ENCODE peak calls at places on chromosomes 2 and 18, in nine cellular contexts. One of them, this sample, is unnamed.

GRCh38 chr2:17636989-17637906 is 96.8 kb downstream of the VSNL1 start:
- DNase-seq in A673: no peak
- DNase-seq in activated B cell treated with CpG ODN at 0.5 μM for 24 hours: no peak
- DNase-seq in retinal pigment epithelial cell: no peak
- DNase-seq in fibroblast of pulmonary artery: no peak
- DNase-seq in Calu3: no peak
- DNase-seq in A549: no peak
- DNase-seq in AG04450: no peak
- DNase-seq in epithelial cell of esophagus: no peak
- DNase-seq in this sample: no peak

GRCh38 chr2:181627545-181627944 is 29.4 kb downstream of the CERKL start:
- DNase-seq in fibroblast of pulmonary artery: peak
- DNase-seq in A549: no peak
- DNase-seq in retinal pigment epithelial cell: no peak
- DNase-seq in Calu3: no peak
- DNase-seq in A673: no peak
- DNase-seq in AG04450: no peak
- DNase-seq in activated B cell treated with CpG ODN at 0.5 μM for 24 hours: no peak
- DNase-seq in epithelial cell of esophagus: peak
- DNase-seq in this sample: no peak

GRCh38 chr2:66850406-66850805 is 415.5 kb downstream of the MEIS1 start:
- DNase-seq in A549: no peak
- DNase-seq in activated B cell treated with CpG ODN at 0.5 μM for 24 hours: no peak
- DNase-seq in Calu3: no peak
- DNase-seq in A673: no peak
- DNase-seq in retinal pigment epithelial cell: no peak
- DNase-seq in fibroblast of pulmonary artery: no peak
- DNase-seq in AG04450: no peak
- DNase-seq in epithelial cell of esophagus: no peak
- DNase-seq in this sample: no peak

GRCh38 chr2:97911210-97911921 is 84.4 kb downstream of the TMEM131 start:
- DNase-seq in retinal pigment epithelial cell: no peak
- DNase-seq in AG04450: no peak
- DNase-seq in epithelial cell of esophagus: peak
- DNase-seq in fibroblast of pulmonary artery: peak
- DNase-seq in Calu3: no peak
- DNase-seq in activated B cell treated with CpG ODN at 0.5 μM for 24 hours: no peak
- DNase-seq in A673: no peak
- DNase-seq in A549: no peak
- DNase-seq in this sample: no peak

GRCh38 chr18:59835656-59836379 is 64.0 kb upstream of the PMAIP1 start:
- DNase-seq in AG04450: no peak
- DNase-seq in epithelial cell of esophagus: no peak
- DNase-seq in Calu3: no peak
- DNase-seq in retinal pigment epithelial cell: peak
- DNase-seq in activated B cell treated with CpG ODN at 0.5 μM for 24 hours: no peak
- DNase-seq in A673: no peak
- DNase-seq in fibroblast of pulmonary artery: no peak
- DNase-seq in A549: no peak
- DNase-seq in this sample: no peak

GRCh38 chr18:26483633-26484032 is 64.7 kb downstream of the KCTD1 start:
- DNase-seq in A549: peak
- DNase-seq in epithelial cell of esophagus: no peak
- DNase-seq in retinal pigment epithelial cell: no peak
- DNase-seq in Calu3: no peak
- DNase-seq in A673: no peak
- DNase-seq in fibroblast of pulmonary artery: no peak
- DNase-seq in AG04450: no peak
- DNase-seq in activated B cell treated with CpG ODN at 0.5 μM for 24 hours: no peak
- DNase-seq in this sample: no peak

GRCh38 chr18:11146238-11146946 is 3.0 kb downstream of the PIEZO2 start:
- DNase-seq in AG04450: no peak
- DNase-seq in A673: no peak
- DNase-seq in epithelial cell of esophagus: no peak
- DNase-seq in activated B cell treated with CpG ODN at 0.5 μM for 24 hours: no peak
- DNase-seq in fibroblast of pulmonary artery: no peak
- DNase-seq in Calu3: no peak
- DNase-seq in A549: no peak
- DNase-seq in retinal pigment epithelial cell: no peak
- DNase-seq in this sample: no peak

GRCh38 chr2:212940816-212941215 is 210.6 kb downstream of the IKZF2 start:
- DNase-seq in epithelial cell of esophagus: peak
- DNase-seq in Calu3: peak
- DNase-seq in fibroblast of pulmonary artery: peak
- DNase-seq in A673: peak
- DNase-seq in retinal pigment epithelial cell: peak
- DNase-seq in activated B cell treated with CpG ODN at 0.5 μM for 24 hours: no peak
- DNase-seq in AG04450: peak
- DNase-seq in A549: no peak
- DNase-seq in this sample: no peak

GRCh38 chr2:202032841-202033316 is 776 bp upstream of the FZD7 start:
- DNase-seq in AG04450: no peak
- DNase-seq in fibroblast of pulmonary artery: no peak
- DNase-seq in A549: peak
- DNase-seq in retinal pigment epithelial cell: no peak
- DNase-seq in epithelial cell of esophagus: peak
- DNase-seq in activated B cell treated with CpG ODN at 0.5 μM for 24 hours: peak
- DNase-seq in Calu3: peak
- DNase-seq in A673: peak
- DNase-seq in this sample: peak

GRCh38 chr2:236745420-236746210 is 176.0 kb downstream of the ACKR3 start:
- DNase-seq in Calu3: peak
- DNase-seq in activated B cell treated with CpG ODN at 0.5 μM for 24 hours: no peak
- DNase-seq in retinal pigment epithelial cell: peak
- DNase-seq in A673: no peak
- DNase-seq in A549: peak
- DNase-seq in fibroblast of pulmonary artery: peak
- DNase-seq in epithelial cell of esophagus: peak
- DNase-seq in AG04450: no peak
- DNase-seq in this sample: no peak

GRCh38 chr18:62365420-62365819 is 40.3 kb downstream of the TNFRSF11A start:
- DNase-seq in fibroblast of pulmonary artery: no peak
- DNase-seq in retinal pigment epithelial cell: no peak
- DNase-seq in A673: no peak
- DNase-seq in AG04450: no peak
- DNase-seq in Calu3: no peak
- DNase-seq in A549: no peak
- DNase-seq in activated B cell treated with CpG ODN at 0.5 μM for 24 hours: no peak
- DNase-seq in epithelial cell of esophagus: no peak
- DNase-seq in this sample: no peak

GRCh38 chr2:120367649-120368048 is 21.7 kb downstream of the INHBB start:
- DNase-seq in Calu3: no peak
- DNase-seq in epithelial cell of esophagus: no peak
- DNase-seq in retinal pigment epithelial cell: no peak
- DNase-seq in A673: no peak
- DNase-seq in AG04450: no peak
- DNase-seq in activated B cell treated with CpG ODN at 0.5 μM for 24 hours: no peak
- DNase-seq in A549: no peak
- DNase-seq in fibroblast of pulmonary artery: no peak
- DNase-seq in this sample: no peak

DNA sequence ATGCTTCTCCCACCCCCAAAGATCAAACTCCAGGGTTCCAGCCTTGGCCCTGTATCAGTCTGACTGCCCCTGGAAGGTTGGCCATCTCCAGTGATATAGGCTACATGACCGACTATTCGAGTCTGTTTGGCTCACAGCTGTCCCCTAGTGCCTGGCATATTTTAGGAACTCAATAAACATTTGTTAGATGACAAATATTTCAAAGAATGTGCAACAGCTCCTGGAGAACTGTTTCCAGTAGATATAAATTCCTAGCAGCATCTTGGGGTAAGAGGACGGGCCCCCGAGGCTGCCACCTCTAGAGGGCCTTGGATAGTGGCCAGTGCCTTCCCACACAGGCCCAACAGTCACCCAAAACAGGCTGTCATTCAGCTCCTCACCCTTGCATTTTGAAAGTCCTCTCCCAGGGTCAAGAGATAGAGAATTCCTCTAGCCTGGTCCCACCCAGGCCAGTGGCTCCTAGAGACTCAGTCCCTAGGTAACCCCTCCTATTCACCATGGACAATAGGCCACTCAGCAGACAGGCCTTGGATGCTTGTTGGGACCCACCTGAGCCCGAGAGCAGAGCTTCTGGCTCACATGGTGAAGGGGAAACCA is 45.1 kb upstream of the ATP6V1B1 start:
- DNase-seq in activated B cell treated with CpG ODN at 0.5 μM for 24 hours: no peak
- DNase-seq in fibroblast of pulmonary artery: no peak
- DNase-seq in epithelial cell of esophagus: no peak
- DNase-seq in A673: no peak
- DNase-seq in A549: no peak
- DNase-seq in Calu3: no peak
- DNase-seq in retinal pigment epithelial cell: no peak
- DNase-seq in AG04450: no peak
- DNase-seq in this sample: no peak
- TF ChIP-seq CTCF in activated B cell treated with CpG ODN at 0.5 μM for 24 hours: no peak
- TF ChIP-seq CTCF in fibroblast of pulmonary artery: no peak
- TF ChIP-seq CTCF in epithelial cell of esophagus: no peak
- TF ChIP-seq CTCF in A673: no peak
- TF ChIP-seq CTCF in A549: no peak
- TF ChIP-seq CTCF in Calu3: no peak
- TF ChIP-seq CTCF in retinal pigment epithelial cell: peak
- TF ChIP-seq CTCF in AG04450: no peak
- TF ChIP-seq CTCF in this sample: no peak

DNA sequence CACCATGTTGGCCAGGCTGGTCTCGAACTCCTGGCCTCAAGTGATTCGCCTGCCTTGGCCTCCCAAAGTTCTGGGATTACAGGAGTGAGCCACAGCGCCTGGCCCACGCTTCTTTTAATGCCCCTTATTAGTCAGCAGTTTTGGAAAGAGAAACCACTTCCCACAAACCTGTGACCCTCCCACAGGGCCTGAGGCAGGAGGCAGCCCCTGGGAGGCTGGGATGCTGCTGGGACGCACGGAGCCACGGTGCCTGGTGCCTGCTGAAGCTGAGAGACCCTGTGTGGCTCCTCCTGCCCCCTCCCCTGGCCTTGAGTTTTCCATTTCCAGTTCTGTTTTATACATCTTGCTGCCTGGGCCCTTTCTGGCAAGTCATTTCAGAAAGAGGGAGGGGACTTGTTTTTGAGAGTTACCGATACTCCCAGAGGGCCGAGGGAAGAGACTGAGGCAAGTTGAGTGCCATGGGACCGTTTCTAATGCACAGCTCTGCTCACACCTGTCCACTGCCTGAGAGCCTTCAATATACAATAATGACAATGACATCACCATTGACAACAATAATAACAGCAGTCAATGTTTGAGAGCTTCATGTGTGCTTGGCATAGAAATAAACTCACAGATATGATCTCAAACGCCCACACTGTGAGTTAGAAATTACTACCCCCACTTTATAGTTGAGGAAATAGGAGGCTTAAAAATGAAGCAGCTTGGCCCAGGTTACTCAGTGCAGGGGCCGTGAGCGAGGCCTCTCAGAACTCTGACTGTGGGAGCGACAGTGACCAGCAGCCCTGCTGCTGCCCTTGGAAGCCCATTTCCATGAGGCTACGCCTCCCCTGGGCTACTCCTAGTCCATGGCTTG is 78.1 kb upstream of the YWHAQ start:
- DNase-seq in A673: no peak
- DNase-seq in activated B cell treated with CpG ODN at 0.5 μM for 24 hours: no peak
- DNase-seq in A549: no peak
- DNase-seq in epithelial cell of esophagus: no peak
- DNase-seq in AG04450: no peak
- DNase-seq in fibroblast of pulmonary artery: no peak
- DNase-seq in Calu3: no peak
- DNase-seq in retinal pigment epithelial cell: no peak
- DNase-seq in this sample: no peak
- TF ChIP-seq CTCF in A673: no peak
- TF ChIP-seq CTCF in activated B cell treated with CpG ODN at 0.5 μM for 24 hours: no peak
- TF ChIP-seq CTCF in A549: no peak
- TF ChIP-seq CTCF in epithelial cell of esophagus: no peak
- TF ChIP-seq CTCF in AG04450: no peak
- TF ChIP-seq CTCF in fibroblast of pulmonary artery: no peak
- TF ChIP-seq CTCF in Calu3: no peak
- TF ChIP-seq CTCF in retinal pigment epithelial cell: no peak
- TF ChIP-seq CTCF in this sample: no peak

DNA sequence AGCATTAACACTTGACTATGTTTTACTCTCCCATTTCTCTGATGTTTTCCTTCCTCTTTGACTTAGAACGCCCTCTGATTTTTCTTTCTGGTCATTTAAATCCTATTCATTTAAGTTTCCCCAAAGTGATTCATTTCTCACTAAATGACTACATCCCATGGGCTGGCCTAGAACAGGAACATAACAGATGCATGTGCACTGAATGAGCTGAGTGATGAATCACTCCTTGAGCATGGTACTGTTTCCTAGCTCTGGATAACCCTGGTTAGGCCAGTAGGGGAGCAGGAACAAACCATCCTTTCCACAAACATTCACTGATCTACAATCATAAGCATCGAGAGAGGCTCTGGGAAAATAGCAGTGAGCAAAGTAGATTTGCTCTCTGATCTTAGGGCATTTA is 221.9 kb upstream of the SETBP1 start:
- DNase-seq in Calu3: no peak
- DNase-seq in epithelial cell of esophagus: peak
- DNase-seq in A549: no peak
- DNase-seq in A673: no peak
- DNase-seq in fibroblast of pulmonary artery: peak
- DNase-seq in AG04450: no peak
- DNase-seq in activated B cell treated with CpG ODN at 0.5 μM for 24 hours: no peak
- DNase-seq in retinal pigment epithelial cell: peak
- DNase-seq in this sample: no peak
- TF ChIP-seq CTCF in Calu3: no peak
- TF ChIP-seq CTCF in epithelial cell of esophagus: peak
- TF ChIP-seq CTCF in A549: no peak
- TF ChIP-seq CTCF in A673: no peak
- TF ChIP-seq CTCF in fibroblast of pulmonary artery: no peak
- TF ChIP-seq CTCF in AG04450: no peak
- TF ChIP-seq CTCF in activated B cell treated with CpG ODN at 0.5 μM for 24 hours: no peak
- TF ChIP-seq CTCF in retinal pigment epithelial cell: peak
- TF ChIP-seq CTCF in this sample: no peak

GRCh38 chr2:219688560-219689445 is 61.4 kb downstream of the SLC4A3 start:
- DNase-seq in epithelial cell of esophagus: peak
- DNase-seq in Calu3: peak
- DNase-seq in retinal pigment epithelial cell: peak
- DNase-seq in A673: no peak
- DNase-seq in A549: no peak
- DNase-seq in activated B cell treated with CpG ODN at 0.5 μM for 24 hours: no peak
- DNase-seq in fibroblast of pulmonary artery: peak
- DNase-seq in AG04450: no peak
- DNase-seq in this sample: no peak

GRCh38 chr2:219687266-219687665 is 59.8 kb downstream of the SLC4A3 start:
- DNase-seq in AG04450: no peak
- DNase-seq in retinal pigment epithelial cell: no peak
- DNase-seq in A673: peak
- DNase-seq in activated B cell treated with CpG ODN at 0.5 μM for 24 hours: no peak
- DNase-seq in Calu3: no peak
- DNase-seq in A549: no peak
- DNase-seq in epithelial cell of esophagus: no peak
- DNase-seq in fibroblast of pulmonary artery: peak
- DNase-seq in this sample: no peak

GRCh38 chr2:219687882-219688559 is 60.6 kb downstream of the SLC4A3 start:
- DNase-seq in A673: no peak
- DNase-seq in Calu3: peak
- DNase-seq in activated B cell treated with CpG ODN at 0.5 μM for 24 hours: no peak
- DNase-seq in AG04450: no peak
- DNase-seq in retinal pigment epithelial cell: no peak
- DNase-seq in fibroblast of pulmonary artery: no peak
- DNase-seq in epithelial cell of esophagus: peak
- DNase-seq in A549: no peak
- DNase-seq in this sample: no peak

GRCh38 chr2:219681301-219682290 is 54.2 kb downstream of the SLC4A3 start:
- DNase-seq in epithelial cell of esophagus: peak
- DNase-seq in AG04450: no peak
- DNase-seq in A673: peak
- DNase-seq in retinal pigment epithelial cell: no peak
- DNase-seq in activated B cell treated with CpG ODN at 0.5 μM for 24 hours: no peak
- DNase-seq in fibroblast of pulmonary artery: peak
- DNase-seq in Calu3: no peak
- DNase-seq in A549: no peak
- DNase-seq in this sample: no peak

GRCh38 chr2:219684721-219685689 is 57.6 kb downstream of the SLC4A3 start:
- DNase-seq in fibroblast of pulmonary artery: peak
- DNase-seq in AG04450: no peak
- DNase-seq in epithelial cell of esophagus: peak
- DNase-seq in retinal pigment epithelial cell: peak
- DNase-seq in Calu3: peak
- DNase-seq in A673: peak
- DNase-seq in A549: no peak
- DNase-seq in activated B cell treated with CpG ODN at 0.5 μM for 24 hours: peak
- DNase-seq in this sample: no peak
- TF ChIP-seq CTCF in fibroblast of pulmonary artery: no peak
- TF ChIP-seq CTCF in AG04450: no peak
- TF ChIP-seq CTCF in epithelial cell of esophagus: no peak
- TF ChIP-seq CTCF in retinal pigment epithelial cell: no peak
- TF ChIP-seq CTCF in Calu3: no peak
- TF ChIP-seq CTCF in A673: no peak
- TF ChIP-seq CTCF in A549: no peak
- TF ChIP-seq CTCF in activated B cell treated with CpG ODN at 0.5 μM for 24 hours: no peak
- TF ChIP-seq CTCF in this sample: no peak